ENCODE peak calls at places on chromosomes 16 and 17, in eight cellular contexts. O, V, C, G, E, A, S and I are unnamed samples.

GRCh38 chr16:66278111-66278531 is 88.4 kb upstream of the CDH5 start:
- DNase-seq in O (no peak), V (no peak), C (no peak), G (no peak), E (no peak), A (no peak), S (no peak), I (peak; percentile 94)

GRCh38 chr16:14284371-14284770 is 213.3 kb downstream of the MRTFB start:
- DNase-seq in O (no peak), V (no peak), C (no peak), G (no peak), E (no peak), A (no peak), S (no peak), I (no peak)

GRCh38 chr16:12458591-12459400 is 344.9 kb downstream of the CPPED1 start:
- DNase-seq in O (no peak), V (no peak), C (no peak), G (no peak), E (no peak), A (peak; percentile 32), S (no peak), I (no peak)

GRCh38 chr17:19248923-19249574 is 11.9 kb downstream of the EPN2 start:
- DNase-seq in O (no peak), V (no peak), C (no peak), G (no peak), E (no peak), A (no peak), S (peak; percentile 27), I (no peak)

GRCh38 chr17:7477392-7478275 is 1.8 kb downstream of the ZBTB4 start:
- DNase-seq in O (peak; percentile 84), V (no peak), C (no peak), G (peak; percentile 60), E (no peak), A (peak; percentile 81), S (no peak), I (no peak)

GRCh38 chr16:57694556-57695377 is at the start of gene DRC7:
- DNase-seq in O (peak; percentile 85), V (no peak), C (no peak), G (peak; percentile 80), E (no peak), A (no peak), S (peak; percentile 73), I (no peak)

GRCh38 chr16:11248133-11248532 is 7.9 kb downstream of the SOCS1 start:
- DNase-seq in O (no peak), V (no peak), C (no peak), G (no peak), E (no peak), A (no peak), S (no peak), I (no peak)

GRCh38 chr17:64058547-64059115 is 38.2 kb upstream of the ICAM2 start:
- DNase-seq in O (no peak), V (no peak), C (no peak), G (peak; percentile 77), E (no peak), A (no peak), S (no peak), I (no peak)

GRCh38 chr16:15443753-15444152 is 9.4 kb downstream of the BMERB1 start:
- DNase-seq in O (no peak), V (no peak), C (no peak), G (no peak), E (no peak), A (no peak), S (no peak), I (no peak)

GRCh38 chr16:69821844-69822173 is 59.7 kb downstream of the WWP2 start:
- DNase-seq in O (no peak), V (no peak), C (no peak), G (no peak), E (no peak), A (no peak), S (no peak), I (no peak)

GRCh38 chr17:78409191-78409621 is 30.8 kb downstream of the PGS1 start:
- DNase-seq in O (no peak), V (no peak), C (no peak), G (peak; percentile 77), E (no peak), A (no peak), S (no peak), I (no peak)

GRCh38 chr16:66881014-66881417 is 701 bp downstream of the PDP2 start:
- DNase-seq in O (no peak), V (no peak), C (no peak), G (no peak), E (no peak), A (no peak), S (no peak), I (no peak)

GRCh38 chr16:76634847-76635697 is 357.9 kb downstream of the CNTNAP4 start:
- DNase-seq in O (no peak), V (no peak), C (no peak), G (no peak), E (no peak), A (no peak), S (no peak), I (no peak)

GRCh38 chr17:17536702-17537101 is 40.5 kb upstream of the RASD1 start:
- DNase-seq in O (no peak), V (no peak), C (no peak), G (no peak), E (no peak), A (no peak), S (peak; percentile 1), I (no peak)

GRCh38 chr16:17777461-17777863 is 306.7 kb upstream of the XYLT1 start:
- DNase-seq in O (no peak), V (no peak), C (no peak), G (no peak), E (no peak), A (no peak), S (no peak), I (no peak)

GRCh38 chr17:27216836-27217235 is 77.1 kb upstream of the WSB1 start:
- DNase-seq in O (no peak), V (no peak), C (no peak), G (no peak), E (no peak), A (no peak), S (no peak), I (no peak)

GRCh38 chr16:82011199-82011641 is at the start of gene SDR42E1:
- DNase-seq in O (no peak), V (no peak), C (peak; percentile 10), G (peak; percentile 83), E (peak; percentile 5), A (peak; percentile 62), S (no peak), I (no peak)

GRCh38 chr17:66727634-66728570 is 107.0 kb upstream of the CACNG5 start:
- DNase-seq in O (peak; percentile 73), V (peak; percentile 20), C (no peak), G (peak; percentile 72), E (no peak), A (no peak), S (peak; percentile 88), I (no peak)

DNA sequence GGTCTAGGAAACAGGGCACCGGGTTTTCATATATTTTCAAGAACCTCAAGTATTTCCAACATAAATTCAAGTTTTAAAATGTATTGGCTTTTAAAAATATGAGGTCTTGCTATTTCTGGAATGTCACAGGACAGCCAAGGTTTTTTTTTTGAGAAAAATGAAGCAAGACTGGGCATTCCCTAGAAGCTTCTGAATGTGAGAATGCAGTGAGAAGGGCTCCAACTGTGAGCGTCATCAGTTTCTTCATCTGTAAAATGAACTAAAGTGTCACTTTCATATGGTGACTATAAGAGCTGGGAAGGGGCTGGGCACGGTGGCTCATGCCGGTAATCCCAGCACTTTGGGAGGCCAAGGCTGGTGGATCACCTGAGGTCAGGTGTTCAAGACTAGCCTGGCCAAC is 455.8 kb upstream of the MAF start:
- DNase-seq in O (no peak), V (no peak), C (no peak), G (no peak), E (no peak), A (no peak), S (no peak), I (no peak)
- H3K4me1 ChIP-seq in O (no peaks in the 10 kb centered on the region), V (no peaks in the 10 kb centered on the region), C (no peaks in the 10 kb centered on the region), G (no peaks in the 10 kb centered on the region), E (peaks cover 53% of the 10 kb centered on the region), A (no peaks in the 10 kb centered on the region), S (no peaks in the 10 kb centered on the region), I (peaks cover 25% of the 10 kb centered on the region)

GRCh38 chr17:40100669-40101366 is 429 bp upstream of the NR1D1 start:
- DNase-seq in O (peak; percentile 98), V (peak; percentile 96), C (peak; percentile 67), G (peak; percentile 99), E (peak; percentile 81), A (peak; percentile 88), S (peak; percentile 99), I (peak; percentile 99)
- H3K4me3 ChIP-seq in O (peak overlapping the region; percentile 36), V (peak overlapping the region; percentile 98), C (peak overlapping the region; percentile 90), G (no peak overlapping the region), E (peak overlapping the region; percentile 77), A (peak overlapping the region; percentile 97), S (peak overlapping the region; percentile 63), I (peak overlapping the region; percentile 80)

DNA sequence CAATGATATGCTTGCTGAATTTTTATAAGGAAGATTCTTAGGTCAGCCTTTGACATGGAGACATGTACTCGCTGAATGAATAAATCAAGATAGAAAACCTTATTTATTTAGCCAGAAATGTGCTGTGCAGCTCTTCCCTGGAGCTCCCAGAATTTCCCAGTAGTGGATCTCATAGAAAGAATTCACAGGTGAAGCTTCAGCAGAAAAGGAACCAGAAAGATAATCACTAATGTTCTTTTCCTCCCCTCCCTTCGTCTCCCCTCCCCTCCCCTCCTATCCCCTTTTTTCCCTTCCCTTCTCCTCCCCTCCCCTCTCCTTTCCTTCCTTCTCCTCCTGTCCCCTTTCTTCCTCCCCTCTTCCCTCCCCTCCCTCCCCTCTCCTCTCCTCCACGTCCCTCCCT is 158.2 kb downstream of the MAP2K6 start:
- DNase-seq in O (no peak), V (no peak), C (no peak), G (no peak), E (no peak), A (no peak), S (no peak), I (no peak)
- H3K4me1 ChIP-seq in O (no peaks in the 10 kb centered on the region), V (peaks cover 6% of the 10 kb centered on the region), C (no peaks in the 10 kb centered on the region), G (no peaks in the 10 kb centered on the region), E (peaks cover 25% of the 10 kb centered on the region), A (no peaks in the 10 kb centered on the region), S (no peaks in the 10 kb centered on the region), I (peaks cover 7% of the 10 kb centered on the region)

DNA sequence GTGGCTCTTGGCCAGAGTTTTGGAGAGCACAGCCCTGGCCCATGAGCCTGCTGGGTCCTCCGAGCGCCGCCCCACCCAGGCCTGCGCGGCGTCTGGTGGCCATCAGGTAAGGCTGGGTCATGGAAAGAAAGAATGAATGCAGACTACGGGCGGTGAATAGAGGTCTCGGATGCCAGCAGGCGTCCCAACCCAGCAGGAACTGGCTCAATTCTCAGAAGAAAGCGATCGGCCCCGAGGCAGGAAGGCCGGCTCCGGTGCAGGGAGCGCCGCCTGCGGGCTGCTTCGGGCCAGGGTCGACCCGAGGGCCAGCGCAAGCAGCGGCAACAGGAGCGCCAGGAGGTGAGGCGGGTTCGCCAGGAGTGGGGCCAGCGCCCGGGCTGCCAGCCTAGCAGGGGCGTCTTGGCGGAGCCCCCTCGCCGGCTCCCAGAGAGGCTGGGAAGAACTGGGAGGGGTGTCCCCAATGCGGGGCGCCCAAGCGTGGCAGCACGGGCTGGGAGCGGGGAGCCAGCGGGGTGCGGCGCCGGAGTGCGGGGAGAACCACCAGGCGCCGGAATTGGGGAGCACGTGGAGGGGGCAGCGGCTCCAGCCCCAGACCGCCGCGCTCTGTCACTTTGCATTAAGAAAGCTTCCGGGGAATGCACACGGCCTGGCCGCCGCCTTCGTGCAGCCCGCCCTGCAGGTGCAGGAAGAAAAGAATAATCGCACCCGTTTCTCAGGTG is 7.1 kb upstream of the TMC5 start:
- DNase-seq in O (peak; percentile 64), V (no peak), C (no peak), G (peak; percentile 48), E (no peak), A (no peak), S (peak; percentile 25), I (no peak)
- H3K4me3 ChIP-seq in O (peak overlapping the region; percentile 19), V (peak overlapping the region; percentile 66), C (no peak overlapping the region), G (no peak overlapping the region), E (peak overlapping the region; percentile 43), A (no peak overlapping the region), S (no peak overlapping the region), I (peak overlapping the region; percentile 26)